ENCODE peak calls at places on chromosomes 12 and 14, in eight cellular contexts. U is activated CD4-positive, alpha-beta T cell treated with anti-CD3 and anti-CD28 coated beads, Interleukin-2, amount 50 U/mL, for 48 hours; N is stimulated activated naive B cell treated with anti-CD40 and anti-IgM and Interleukin-4, amounts not matched to agents 10 μg/mL and 1 μg/mL and 100 μg/mL, for 72 hours; C is WTC11; J is heart right ventricle; M is GM13977; R is stimulated activated effector memory CD8-positive, alpha-beta T cell treated with anti-CD3 and anti-CD28 coated beads, Interleukin-12 subunit alpha, Interleukin-12 subunit beta, amount 100 ng/mL, for 72 hours; A is neuronal stem cell. B is an unnamed sample.

GRCh38 chr14:99633141-99633540 is 11.8 kb upstream of the HHIPL1 start:
- DNase-seq in U (no peak), N (peak; percentile 28), C (no peak), J (no peak), M (no peak), R (no peak), A (no peak), B (no peak)

GRCh38 chr12:27462851-27463250 is 16.3 kb downstream of the SMCO2 start:
- DNase-seq in U (no peak), N (no peak), C (no peak), J (peak; percentile 16), M (no peak), R (no peak), A (no peak), B (no peak)

GRCh38 chr14:37824936-37825698 is 229.7 kb downstream of the TTC6 start:
- DNase-seq in U (no peak), N (no peak), C (no peak), J (no peak), M (no peak), R (no peak), A (no peak), B (no peak)

GRCh38 chr14:99819514-99819913 is 26.3 kb downstream of the EML1 start:
- DNase-seq in U (peak; percentile 26), N (no peak), C (peak; percentile 62), J (no peak), M (no peak), R (no peak), A (no peak), B (no peak)

GRCh38 chr14:92546347-92547053 is 32.9 kb downstream of the RIN3 start:
- DNase-seq in U (no peak), N (no peak), C (no peak), J (no peak), M (no peak), R (no peak), A (no peak), B (no peak)

GRCh38 chr12:71799105-71799504 is 40.5 kb upstream of the TBC1D15 start:
- DNase-seq in U (no peak), N (no peak), C (no peak), J (no peak), M (no peak), R (no peak), A (no peak), B (no peak)

GRCh38 chr14:104202259-104203070 is 64.1 kb downstream of the KIF26A start:
- DNase-seq in U (no peak), N (no peak), C (no peak), J (no peak), M (no peak), R (no peak), A (no peak), B (peak; percentile 92)

GRCh38 chr12:49888461-49889151 is 15.1 kb downstream of the FAIM2 start:
- DNase-seq in U (no peak), N (no peak), C (no peak), J (no peak), M (no peak), R (no peak), A (no peak), B (no peak)

GRCh38 chr14:101810897-101811620 is 49.5 kb downstream of the PPP2R5C start:
- DNase-seq in U (peak; percentile 21), N (no peak), C (no peak), J (no peak), M (no peak), R (no peak), A (no peak), B (no peak)

GRCh38 chr14:98466807-98467206 is 805.2 kb downstream of the BCL11B start:
- DNase-seq in U (no peak), N (no peak), C (no peak), J (no peak), M (no peak), R (no peak), A (no peak), B (no peak)

GRCh38 chr12:132506730-132507538 is 17.0 kb downstream of the FBRSL1 start:
- DNase-seq in U (peak; percentile 77), N (peak; percentile 35), C (no peak), J (peak; percentile 91), M (peak; percentile 80), R (peak; percentile 66), A (no peak), B (no peak)

GRCh38 chr14:92877757-92878431 is 45.1 kb upstream of the CHGA start:
- DNase-seq in U (no peak), N (no peak), C (peak; percentile 54), J (peak; percentile 55), M (no peak), R (no peak), A (peak; percentile 49), B (no peak)

GRCh38 chr14:21096889-21097615 is 1.4 kb downstream of the ZNF219 start:
- DNase-seq in U (no peak), N (no peak), C (no peak), J (no peak), M (peak; percentile 25), R (no peak), A (no peak), B (no peak)

GRCh38 chr12:806116-806805 is 53.9 kb downstream of the WNK1 start:
- DNase-seq in U (no peak), N (no peak), C (no peak), J (no peak), M (no peak), R (no peak), A (no peak), B (no peak)

GRCh38 chr14:21734457-21735074 is 60.9 kb upstream of the OR4E1 start:
- DNase-seq in U (no peak), N (no peak), C (no peak), J (no peak), M (peak; percentile 33), R (no peak), A (peak; percentile 39), B (peak; percentile 35)

GRCh38 chr12:132089407-132089910 is 54.7 kb downstream of the DDX51 start:
- DNase-seq in U (no peak), N (no peak), C (no peak), J (no peak), M (no peak), R (no peak), A (no peak), B (no peak)

GRCh38 chr12:22788913-22789312 is 163.9 kb downstream of the ETNK1 start:
- DNase-seq in U (no peak), N (no peak), C (no peak), J (no peak), M (no peak), R (no peak), A (no peak), B (no peak)

GRCh38 chr12:8742501-8742900 is 44.7 kb downstream of the RIMKLB start:
- DNase-seq in U (no peak), N (no peak), C (no peak), J (no peak), M (no peak), R (no peak), A (no peak), B (no peak)

GRCh38 chr14:101235042-101235871 is 326.0 kb upstream of the DIO3 start:
- DNase-seq in U (peak; percentile 52), N (no peak), C (peak; percentile 85), J (peak; percentile 21), M (peak; percentile 71), R (peak; percentile 65), A (peak; percentile 56), B (peak; percentile 12)

GRCh38 chr14:22268875-22269274 is 320.1 kb downstream of the DAD1 start:
- DNase-seq in U (no peak), N (no peak), C (no peak), J (no peak), M (no peak), R (no peak), A (no peak), B (no peak)

GRCh38 chr12:130132831-130133635 is 29.2 kb upstream of the FZD10 start:
- DNase-seq in U (no peak), N (no peak), C (no peak), J (no peak), M (no peak), R (no peak), A (no peak), B (no peak)

GRCh38 chr12:66143868-66144267 is 13.3 kb upstream of the LLPH start:
- DNase-seq in U (no peak), N (no peak), C (no peak), J (no peak), M (no peak), R (no peak), A (no peak), B (no peak)

GRCh38 chr12:112978163-112979081 is at the start of gene OAS2:
- DNase-seq in U (peak; percentile 82), N (peak; percentile 74), C (no peak), J (peak; percentile 78), M (peak; percentile 84), R (peak; percentile 87), A (no peak), B (no peak)

GRCh38 chr12:56007892-56008471 is 10.9 kb downstream of the SUOX start:
- DNase-seq in U (no peak), N (no peak), C (no peak), J (no peak), M (no peak), R (no peak), A (no peak), B (peak; percentile 26)

GRCh38 chr12:131318045-131318685 is 364.5 kb downstream of the ADGRD1 start:
- DNase-seq in U (no peak), N (no peak), C (no peak), J (no peak), M (no peak), R (no peak), A (no peak), B (no peak)

B was measured in NCI-H1105 treated with DMSO at 0.1 percent for 48 hours.